ENCODE peak calls at places on chromosomes 12 and 14, in five cellular contexts. H, D, Y, J and P are unnamed samples.

GRCh38 chr12:124049451-124050094 is 76.6 kb downstream of the ZNF664 start:
- DNase-seq in H (no peak), Y (no peak), J (no peak), D (no peak), P (no peak)

GRCh38 chr12:96395236-96395635 is 5.0 kb downstream of the CDK17 start:
- DNase-seq in J (peak; percentile 12), D (no peak), H (no peak), Y (no peak), P (no peak)

GRCh38 chr14:29906256-29906885 is 21.3 kb downstream of the PRKD1 start:
- DNase-seq in D (no peak), Y (no peak), H (no peak), J (peak; percentile 33), P (no peak)

GRCh38 chr12:12976366-12976765 is 23.7 kb downstream of the HEBP1 start:
- DNase-seq in J (no peak), H (no peak), D (no peak), Y (no peak), P (no peak)

GRCh38 chr14:52356025-52356424 is 41.9 kb downstream of the PTGER2 start:
- DNase-seq in J (no peak), H (no peak), D (no peak), Y (no peak), P (no peak)

GRCh38 chr12:110543252-110543959 is 39.7 kb downstream of the PPTC7 start:
- DNase-seq in Y (peak; percentile 90), J (no peak), D (no peak), H (no peak), P (no peak)

GRCh38 chr14:54026671-54027070 is 70.0 kb upstream of the BMP4 start:
- DNase-seq in J (no peak), Y (no peak), D (no peak), H (no peak), P (no peak)

GRCh38 chr12:108570743-108571603 is 8.6 kb downstream of the ISCU start:
- DNase-seq in H (no peak), D (no peak), J (peak; percentile 12), Y (no peak), P (no peak)

GRCh38 chr12:79595273-79595672 is 95.5 kb downstream of the PAWR start:
- DNase-seq in H (no peak), D (no peak), Y (no peak), J (no peak), P (no peak)

GRCh38 chr12:54529581-54529980 is 19.8 kb upstream of the PDE1B start:
- DNase-seq in H (no peak), J (no peak), Y (no peak), D (no peak), P (no peak)

GRCh38 chr14:30621354-30621953 is 665 bp upstream of the SCFD1 start:
- DNase-seq in H (no peak), D (no peak), Y (no peak), J (peak; percentile 36), P (peak; percentile 12)

GRCh38 chr14:52063107-52063506 is 5.8 kb downstream of the NID2 start:
- DNase-seq in D (no peak), H (no peak), Y (no peak), J (no peak), P (no peak)

GRCh38 chr14:53146739-53147138 is 6.4 kb downstream of the DDHD1 start:
- DNase-seq in Y (no peak), H (no peak), J (no peak), D (no peak), P (no peak)

GRCh38 chr12:62861586-62861985 is 73.4 kb downstream of the PPM1H start:
- DNase-seq in Y (no peak), H (no peak), D (no peak), J (no peak), P (no peak)

GRCh38 chr12:48815281-48816110 is 2.8 kb upstream of the CACNB3 start:
- DNase-seq in D (no peak), H (peak; percentile 68), J (peak; percentile 41), Y (no peak), P (peak; percentile 80)

GRCh38 chr12:116172224-116172849 is 105.2 kb downstream of the MED13L start:
- DNase-seq in Y (no peak), J (no peak), H (no peak), D (no peak), P (no peak)

GRCh38 chr14:51096870-51097269 is 2.0 kb upstream of the TRIM9 start:
- DNase-seq in Y (no peak), J (no peak), D (no peak), H (no peak), P (no peak)

GRCh38 chr12:14873440-14874185 is 12.0 kb downstream of the MGP start:
- DNase-seq in D (no peak), J (no peak), H (no peak), Y (no peak), P (no peak)

GRCh38 chr14:66746316-66747006 is 238.5 kb downstream of the GPHN start:
- DNase-seq in J (peak; percentile 12), Y (no peak), H (peak; percentile 2), D (no peak), P (peak; percentile 30)

GRCh38 chr14:22978873-22979671 is 3.3 kb downstream of the AJUBA start:
- DNase-seq in J (no peak), Y (no peak), D (no peak), H (no peak), P (no peak)

GRCh38 chr14:94331462-94331861 is 8.3 kb upstream of the SERPINA6 start:
- DNase-seq in H (no peak), J (no peak), D (no peak), Y (no peak), P (no peak)

GRCh38 chr12:52202361-52203078 is 10.7 kb upstream of the KRT80 start:
- DNase-seq in Y (no peak), D (no peak), J (no peak), H (no peak), P (no peak)

GRCh38 chr14:21041676-21042433 is at the start of gene RNASE7:
- DNase-seq in D (no peak), Y (no peak), J (no peak), H (no peak), P (no peak)

DNA sequence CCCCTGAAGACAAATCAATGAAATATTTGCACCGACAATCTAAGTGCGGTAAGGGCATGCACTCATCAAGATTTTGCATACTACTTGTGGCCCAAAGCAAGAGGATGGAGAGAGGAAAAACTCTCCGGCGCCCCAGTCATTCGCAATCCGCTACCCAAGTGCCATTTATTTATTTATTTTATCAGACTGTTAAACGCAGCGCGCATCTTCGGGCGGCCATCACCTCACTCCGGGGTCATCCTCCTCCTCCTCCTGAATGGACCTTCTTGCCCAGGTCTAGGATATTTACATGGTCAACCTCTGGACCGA is 1.2 kb downstream of the NOVA1 start:
- DNase-seq in H (no peak), Y (no peak), D (no peak), J (no peak), P (no peak)
- TF ChIP-seq SUZ12 in H (no peak), Y (no peak), D (no peak), J (no peak), P (no peak)

GRCh38 chr14:99038401-99038800 is 233.6 kb downstream of the BCL11B start:
- DNase-seq in J (no peak), Y (no peak), H (no peak), D (no peak), P (no peak)

GRCh38 chr14:99037777-99038176 is 234.2 kb downstream of the BCL11B start:
- DNase-seq in H (no peak), Y (no peak), D (no peak), J (no peak), P (peak; percentile 32)

GRCh38 chr14:99035712-99036593 is 236.0 kb downstream of the BCL11B start:
- DNase-seq in H (peak; percentile 72), J (peak; percentile 10), Y (no peak), D (peak; percentile 47), P (no peak)

GRCh38 chr14:99035268-99035667 is 236.7 kb downstream of the BCL11B start:
- DNase-seq in Y (no peak), J (no peak), H (no peak), D (no peak), P (no peak)

DNA sequence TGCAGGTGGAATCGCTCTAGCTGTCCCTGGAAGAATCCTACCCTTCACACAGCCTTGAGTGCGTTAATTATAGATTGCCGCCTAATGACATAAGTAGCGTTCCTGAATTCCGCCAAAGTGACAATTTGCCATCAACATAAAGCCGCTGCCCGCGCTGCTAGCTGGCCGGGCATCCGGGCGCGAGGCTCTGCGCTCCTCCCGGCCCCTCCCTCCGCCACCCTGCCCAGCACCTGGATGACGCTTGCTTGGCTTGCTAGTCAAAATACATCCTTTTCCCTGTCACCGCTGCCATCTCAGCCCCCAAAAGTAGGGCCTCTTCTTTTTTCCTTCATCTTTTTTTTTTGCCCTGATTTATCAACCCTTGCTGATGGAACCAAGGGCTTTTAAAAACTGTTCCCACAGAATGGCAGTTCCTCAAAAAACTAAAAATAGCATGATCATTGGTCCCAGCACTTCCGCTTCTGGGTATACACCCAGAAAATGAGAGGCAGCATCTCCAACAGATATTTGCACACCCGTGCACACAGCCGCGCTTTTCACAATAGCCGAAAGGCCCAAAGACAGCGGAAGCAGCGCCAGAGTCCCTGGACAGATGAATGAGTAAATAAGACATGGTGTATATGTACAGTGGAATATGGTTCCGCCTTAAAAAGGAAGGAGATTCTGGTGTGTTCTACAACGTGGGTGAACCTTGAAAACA is 235.3 kb downstream of the BCL11B start:
- DNase-seq in J (no peak), H (no peak), Y (no peak), D (no peak), P (no peak)
- TF ChIP-seq SUZ12 in J (no peak), H (no peak), Y (no peak), D (no peak), P (no peak)

DNA sequence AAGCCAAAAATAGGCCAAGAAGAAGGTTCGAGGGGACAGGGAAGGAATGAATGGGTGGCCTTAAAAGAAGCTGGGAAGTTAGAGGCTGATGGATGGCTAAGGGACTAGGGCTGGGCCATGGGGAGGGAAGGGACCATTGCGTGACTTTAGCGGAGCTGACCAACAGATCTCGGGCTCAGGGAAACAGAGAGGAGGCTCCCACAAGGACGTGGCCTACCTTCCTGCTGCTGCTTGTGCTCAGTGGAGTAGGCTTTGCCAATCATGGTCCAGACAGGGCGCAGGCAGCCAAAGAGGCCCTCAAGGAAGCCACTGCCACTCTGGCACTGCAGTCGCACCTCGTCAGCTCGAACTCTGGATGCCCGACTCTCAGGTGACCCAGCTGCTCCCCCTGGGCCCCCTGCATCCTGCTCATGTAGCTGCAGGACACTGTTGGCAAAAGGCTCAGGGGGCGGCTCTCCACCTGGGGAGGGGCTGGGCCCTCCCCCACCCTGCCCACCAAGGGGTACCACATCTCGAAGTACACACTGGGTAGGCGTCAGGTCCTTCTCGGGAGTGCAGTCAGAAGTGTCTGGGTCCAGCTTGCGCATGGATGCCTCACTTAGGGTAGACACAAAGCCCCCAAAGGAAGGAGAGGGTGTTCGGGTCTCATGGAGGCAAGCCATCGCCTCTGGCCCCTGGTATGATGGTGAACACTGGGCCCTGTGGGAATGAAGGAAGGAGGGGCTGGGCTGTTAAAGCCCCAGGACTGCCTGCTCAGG is 12.3 kb downstream of the MAP3K12 start:
- DNase-seq in J (no peak), Y (no peak), H (no peak), D (no peak), P (no peak)
- TF ChIP-seq SUZ12 in J (no peak), Y (no peak), H (no peak), D (no peak), P (no peak)

DNA sequence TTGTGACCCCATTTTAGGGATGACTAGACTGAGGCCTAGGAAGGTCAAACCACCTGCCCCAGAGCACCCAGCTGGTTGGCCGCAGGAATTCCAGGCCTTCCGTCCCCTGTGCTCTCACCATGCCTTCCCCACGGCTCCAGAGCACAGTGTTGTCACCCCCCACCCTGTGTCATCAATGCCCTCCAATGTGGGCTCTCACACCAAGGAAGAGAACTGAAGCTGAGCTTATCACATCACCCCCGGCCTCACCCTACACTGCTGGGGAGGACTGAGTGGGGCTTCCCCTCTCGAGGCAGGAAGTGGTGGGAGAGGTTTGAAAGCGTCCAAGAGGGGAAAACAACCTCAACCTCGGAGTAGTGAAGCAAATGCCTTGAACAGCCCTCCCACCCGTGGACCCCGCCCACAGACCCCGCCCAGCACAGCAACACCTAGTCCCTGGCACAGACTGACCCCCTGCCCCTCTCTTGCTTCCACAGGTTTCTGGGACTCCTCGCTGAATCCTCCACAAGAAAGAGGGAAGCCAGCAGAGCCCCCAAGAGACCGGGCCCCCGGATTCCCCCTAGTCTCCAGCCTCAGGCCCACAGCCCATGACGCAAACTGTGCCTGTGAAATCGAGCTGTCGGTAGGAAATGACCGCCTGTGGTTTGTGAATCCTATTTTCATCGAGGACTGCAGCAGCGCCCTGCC is 97.2 kb downstream of the LGMN start:
- DNase-seq in H (no peak), J (no peak), D (no peak), Y (peak; percentile 76), P (no peak)
- TF ChIP-seq SUZ12 in H (no peak), J (no peak), D (no peak), Y (no peak), P (no peak)